ENCODE peak calls at places on chromosome 19, in five cellular contexts. I, L, T, K and Y are unnamed samples.

GRCh38 chr19:27885361-27885760 is 1327.6 kb downstream of the UQCRFS1 start:
- DNase-seq in I (no peak), L (no peak), T (no peak), K (no peak), Y (no peak)

GRCh38 chr19:44808463-44809371 is at the start of gene BCAM:
- DNase-seq in I (peak; percentile 55), L (peak; percentile 89), T (no peak), K (peak; percentile 81), Y (no peak)

GRCh38 chr19:40771101-40771539 is 4.2 kb upstream of the MIA start:
- DNase-seq in I (no peak), L (no peak), T (no peak), K (no peak), Y (no peak)

GRCh38 chr19:34960103-34960805 is 3.8 kb downstream of the ZNF792 start:
- DNase-seq in I (no peak), L (no peak), T (no peak), K (no peak), Y (no peak)

GRCh38 chr19:17234911-17235617 is 9.0 kb downstream of the OCEL1 start:
- DNase-seq in I (peak; percentile 22), L (peak; percentile 72), T (peak; percentile 62), K (peak; percentile 59), Y (peak; percentile 77)

GRCh38 chr19:44866672-44867071 is 20.6 kb downstream of the NECTIN2 start:
- DNase-seq in I (no peak), L (no peak), T (no peak), K (no peak), Y (no peak)

GRCh38 chr19:33302175-33302973 is at the start of gene CEBPA:
- DNase-seq in I (peak; percentile 72), L (peak; percentile 89), T (no peak), K (peak; percentile 86), Y (peak; percentile 88)

GRCh38 chr19:45886427-45887310 is 728 bp upstream of the IRF2BP1 start:
- DNase-seq in I (peak; percentile 83), L (peak; percentile 94), T (peak; percentile 92), K (peak; percentile 90), Y (peak; percentile 89)

GRCh38 chr19:40673377-40673776 is 17.1 kb downstream of the NUMBL start:
- DNase-seq in I (no peak), L (no peak), T (no peak), K (no peak), Y (no peak)

GRCh38 chr19:447064-447426 is 13.8 kb downstream of the SHC2 start:
- DNase-seq in I (no peak), L (no peak), T (no peak), K (no peak), Y (no peak)

GRCh38 chr19:3132971-3133792 is 2.7 kb upstream of the GNA15 start:
- DNase-seq in I (no peak), L (peak; percentile 79), T (peak; percentile 94), K (no peak), Y (peak; percentile 83)

GRCh38 chr19:1074512-1075283 is 7.7 kb downstream of the ARHGAP45 start:
- DNase-seq in I (no peak), L (peak; percentile 93), T (peak; percentile 94), K (no peak), Y (peak; percentile 85)

GRCh38 chr19:495440-496332 is 600 bp upstream of the MADCAM1 start:
- DNase-seq in I (peak; percentile 67), L (no peak), T (peak; percentile 39), K (peak; percentile 77), Y (peak; percentile 66)

GRCh38 chr19:10262771-10263170 is 8.1 kb upstream of the ICAM1 start:
- DNase-seq in I (no peak), L (no peak), T (no peak), K (no peak), Y (no peak)

GRCh38 chr19:14383898-14384669 is 2.8 kb downstream of the ADGRE5 start:
- DNase-seq in I (no peak), L (peak; percentile 73), T (peak; percentile 91), K (no peak), Y (peak; percentile 78)

GRCh38 chr19:46494936-46495788 is 505 bp downstream of the PNMA8B start:
- DNase-seq in I (no peak), L (peak; percentile 46), T (no peak), K (peak; percentile 35), Y (no peak)

GRCh38 chr19:42540071-42540553 is 11.8 kb upstream of the CEACAM1 start:
- DNase-seq in I (no peak), L (peak; percentile 17), T (no peak), K (no peak), Y (no peak)

GRCh38 chr19:41935781-41936415 is 7.6 kb upstream of the ERFL start:
- DNase-seq in I (no peak), L (no peak), T (no peak), K (no peak), Y (no peak)

GRCh38 chr19:42069619-42070293 is at the start of gene GRIK5:
- DNase-seq in I (no peak), L (no peak), T (no peak), K (peak; percentile 57), Y (no peak)

GRCh38 chr19:17610384-17610783 is 54.9 kb downstream of the COLGALT1 start:
- DNase-seq in I (no peak), L (no peak), T (no peak), K (no peak), Y (no peak)

GRCh38 chr19:42191855-42192254 is 25.6 kb downstream of the DEDD2 start:
- DNase-seq in I (no peak), L (no peak), T (no peak), K (no peak), Y (no peak)